ENCODE peak calls at places on chromosomes 1 and 21, in four cellular contexts. U is activated T-cell treated with anti-CD3 and anti-CD28 coated beads for 1 hour, I is trophoblast cell, B is hypothalamus. V is an unnamed sample.

GRCh38 chr21:45822429-45823099 is 159.0 kb upstream of the COL6A1 start:
- DNase-seq in U (no peak), I (no peak), B (no peak), V (no peak)

GRCh38 chr1:42319128-42319851 is 15.7 kb downstream of the FOXJ3 start:
- DNase-seq in U (no peak), I (no peak), B (no peak), V (no peak)

GRCh38 chr21:16571594-16571993 is 841.8 kb downstream of the USP25 start:
- DNase-seq in U (no peak), I (peak), B (no peak), V (no peak)

GRCh38 chr1:100989306-100990077 is 36.1 kb downstream of the DPH5 start:
- DNase-seq in U (no peak), I (no peak), B (no peak), V (no peak)

GRCh38 chr1:171422489-171422888 is 62.8 kb upstream of the PRRC2C start:
- DNase-seq in U (no peak), I (peak), B (no peak), V (no peak)

GRCh38 chr1:244163861-244164562 is 112.9 kb downstream of the ZBTB18 start:
- DNase-seq in U (no peak), I (peak), B (no peak), V (no peak)

GRCh38 chr1:53617382-53618217 is 121.4 kb downstream of the GLIS1 start:
- DNase-seq in U (no peak), I (no peak), B (no peak), V (no peak)

GRCh38 chr1:114468710-114469468 is 42.1 kb downstream of the TRIM33 start:
- DNase-seq in U (no peak), I (no peak), B (no peak), V (no peak)

GRCh38 chr1:222394224-222394623 is 153.7 kb downstream of the HHIPL2 start:
- DNase-seq in U (no peak), I (no peak), B (no peak), V (no peak)